ENCODE peak calls at places on chromosome 20, in eight cellular contexts. T is activated CD8-positive, alpha-beta T cell treated with anti-CD3 and anti-CD28 coated beads for 36 hours; Y is NCI-H345; G is stimulated activated CD8-positive, alpha-beta memory T cell treated with anti-CD3 and anti-CD28 coated beads, Interleukin-15, amount 100 ng/mL, for 24 hours; F is T-helper 2 cell; R is activated naive CD4-positive, alpha-beta T cell; B is mesenteric fat pad; W is bronchial epithelial cell. I is an unnamed sample.

GRCh38 chr20:10171864-10172751 is 46.5 kb upstream of the SNAP25 start:
- DNase-seq in R (no peak), T (peak; percentile 57), B (no peak), F (no peak), G (no peak), Y (peak; percentile 88), W (peak; percentile 46), I (no peak)

GRCh38 chr20:41670631-41671030 is 52.5 kb upstream of the CHD6 start:
- DNase-seq in F (no peak), R (no peak), W (no peak), B (no peak), Y (peak; percentile 14), G (no peak), T (no peak), I (no peak)

GRCh38 chr20:46118481-46119020 is 437 bp downstream of the CD40 start:
- DNase-seq in Y (no peak), G (no peak), R (no peak), B (peak; percentile 90), F (no peak), T (peak; percentile 17), W (no peak), I (no peak)

GRCh38 chr20:37956099-37956498 is 53.2 kb downstream of the VSTM2L start:
- DNase-seq in T (no peak), Y (peak; percentile 67), B (no peak), F (no peak), W (no peak), R (no peak), G (no peak), I (no peak)

GRCh38 chr20:23308908-23309307 is 41.7 kb upstream of the NXT1 start:
- DNase-seq in F (no peak), B (no peak), Y (no peak), R (no peak), W (no peak), G (no peak), T (no peak), I (peak; percentile 17)

GRCh38 chr20:48076247-48076646 is 291.0 kb upstream of the SULF2 start:
- DNase-seq in W (no peak), B (no peak), F (no peak), Y (no peak), R (no peak), G (no peak), T (no peak), I (no peak)

GRCh38 chr20:57704245-57704644 is 5.6 kb downstream of the PMEPA1 start:
- DNase-seq in R (no peak), W (no peak), B (no peak), F (no peak), G (no peak), Y (no peak), T (no peak), I (no peak)

GRCh38 chr20:57211949-57212889 is 54.2 kb downstream of the BMP7 start:
- DNase-seq in R (no peak), W (peak; percentile 79), B (no peak), T (no peak), Y (peak; percentile 72), F (no peak), G (no peak), I (peak; percentile 77)

GRCh38 chr20:63657937-63658748 is at the start of gene RTEL1:
- DNase-seq in T (peak; percentile 89), W (peak; percentile 75), B (peak; percentile 97), G (peak; percentile 92), Y (peak; percentile 92), F (peak; percentile 79), R (peak; percentile 87), I (peak; percentile 91)

GRCh38 chr20:25470045-25470444 is 62.6 kb downstream of the GINS1 start:
- DNase-seq in T (peak; percentile 65), R (peak; percentile 3), B (no peak), F (no peak), G (no peak), W (peak; percentile 51), Y (peak; percentile 17), I (no peak)

GRCh38 chr20:53146201-53146891 is 174.2 kb downstream of the TSHZ2 start:
- DNase-seq in R (no peak), G (no peak), F (no peak), B (no peak), W (no peak), T (peak; percentile 69), Y (no peak), I (no peak)

GRCh38 chr20:25236450-25237304 is 11.2 kb upstream of the PYGB start:
- DNase-seq in B (no peak), T (no peak), W (no peak), G (no peak), Y (no peak), F (no peak), R (no peak), I (no peak)

GRCh38 chr20:25464501-25465204 is 57.2 kb downstream of the GINS1 start:
- DNase-seq in W (no peak), B (no peak), T (no peak), Y (no peak), R (no peak), F (no peak), G (no peak), I (no peak)

GRCh38 chr20:61295726-61296628 is 43.9 kb downstream of the CDH4 start:
- DNase-seq in G (no peak), Y (no peak), R (no peak), W (peak; percentile 52), F (no peak), T (no peak), B (no peak), I (no peak)

GRCh38 chr20:59403261-59403961 is 103.0 kb downstream of the EDN3 start:
- DNase-seq in F (peak; percentile 46), T (peak; percentile 78), Y (no peak), G (peak; percentile 75), R (peak; percentile 82), W (no peak), B (peak; percentile 91), I (peak; percentile 25)

GRCh38 chr20:62604796-62605195 is 37.5 kb upstream of the SLCO4A1 start:
- DNase-seq in F (no peak), G (no peak), W (no peak), Y (no peak), T (no peak), B (no peak), R (no peak), I (no peak)

GRCh38 chr20:58086763-58087566 is 141.5 kb downstream of the ANKRD60 start:
- DNase-seq in B (no peak), G (no peak), Y (no peak), R (no peak), F (no peak), W (peak; percentile 53), T (peak; percentile 23), I (peak; percentile 11)

GRCh38 chr20:62724692-62725595 is 16.3 kb downstream of the NTSR1 start:
- DNase-seq in B (no peak), G (no peak), Y (no peak), T (no peak), F (no peak), R (no peak), W (no peak), I (no peak)

GRCh38 chr20:17570347-17571152 is 675 bp downstream of the DSTN start:
- DNase-seq in G (no peak), W (no peak), F (peak; percentile 3), B (peak; percentile 92), Y (peak; percentile 56), T (peak; percentile 19), R (no peak), I (peak; percentile 46)

GRCh38 chr20:17617868-17618672 is 48.2 kb downstream of the DSTN start:
- DNase-seq in R (no peak), F (no peak), W (no peak), B (peak; percentile 86), G (no peak), Y (no peak), T (no peak), I (peak; percentile 74)

GRCh38 chr20:13788167-13788834 is 3.5 kb downstream of the NDUFAF5 start:
- DNase-seq in G (no peak), B (no peak), Y (peak; percentile 63), R (peak; percentile 8), T (peak; percentile 68), W (peak; percentile 71), F (no peak), I (no peak)